ENCODE peak calls at places on chromosomes 4 and X, in five cellular contexts. O, B, T, L and R are unnamed samples.
A peak's percentile ranks its signal among the peaks of the same experiment; 100 is the strongest.

GRCh38 chr4:113358784-113359183 is 309.3 kb downstream of the ANK2 start:
- DNase-seq in O (no peak), B (no peak), T (no peak), L (no peak), R (peak; percentile 57)

GRCh38 chr4:178086324-178086723 is 644.1 kb upstream of the AGA start:
- DNase-seq in O (no peak), B (no peak), T (no peak), L (no peak), R (no peak)

GRCh38 chrX:10033360-10034007 is 66.3 kb downstream of the CLDN34 start:
- DNase-seq in O (no peak), B (no peak), T (no peak), L (no peak), R (no peak)

GRCh38 chr4:47510506-47511143 is 25.6 kb downstream of the ATP10D start:
- DNase-seq in O (no peak), B (no peak), T (peak; percentile 31), L (no peak), R (peak; percentile 65)

GRCh38 chrX:71637848-71638247 is 19.5 kb upstream of the CXCR3 start:
- DNase-seq in O (no peak), B (no peak), T (no peak), L (no peak), R (no peak)

GRCh38 chrX:48569958-48570357 is 4.3 kb upstream of the RBM3 start:
- DNase-seq in O (no peak), B (no peak), T (no peak), L (no peak), R (no peak)

GRCh38 chr4:21544410-21544809 is 404.2 kb downstream of the KCNIP4 start:
- DNase-seq in O (no peak), B (no peak), T (no peak), L (no peak), R (no peak)

GRCh38 chr4:123043013-123043412 is 120.6 kb upstream of the NUDT6 start:
- DNase-seq in O (no peak), B (no peak), T (no peak), L (no peak), R (no peak)

GRCh38 chrX:35098419-35098818 is 155.8 kb downstream of the FAM47B start:
- DNase-seq in O (no peak), B (no peak), T (no peak), L (no peak), R (no peak)

GRCh38 chr4:126977306-126977705 is 655.5 kb upstream of the INTU start:
- DNase-seq in O (no peak), B (no peak), T (no peak), L (no peak), R (no peak)

GRCh38 chr4:112938461-112939058 is 110.9 kb upstream of the ANK2 start:
- DNase-seq in O (no peak), B (no peak), T (peak; percentile 54), L (no peak), R (peak; percentile 77)

GRCh38 chrX:9676311-9676710 is 89.3 kb downstream of the GPR143 start:
- DNase-seq in O (no peak), B (no peak), T (no peak), L (no peak), R (no peak)

GRCh38 chrX:8364369-8365141 is 100.1 kb upstream of the VCX3B start:
- DNase-seq in O (no peak), B (no peak), T (peak; percentile 62), L (no peak), R (peak; percentile 85)

DNA sequence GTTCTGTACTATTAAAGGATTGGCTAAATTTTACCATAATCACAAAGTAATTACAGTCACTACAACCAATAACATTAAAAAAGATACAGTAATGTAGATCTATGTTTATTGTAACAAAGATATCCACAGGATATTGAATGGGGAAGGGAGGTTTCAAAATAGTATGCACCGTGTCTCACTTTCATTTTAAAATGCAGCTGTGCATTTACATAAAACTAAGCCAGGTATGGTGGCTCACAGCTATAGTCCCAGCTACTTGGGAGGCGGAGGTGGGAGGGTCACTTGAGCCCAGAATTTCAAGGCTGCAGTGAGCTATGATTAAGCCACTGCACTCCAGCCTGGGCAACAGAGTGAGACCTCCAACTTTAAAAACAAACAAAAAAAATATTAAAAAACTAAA is 8.5 kb downstream of the SRP72 start:
- DNase-seq in O (no peak), B (no peak), T (peak; percentile 75), L (no peak), R (no peak)
- H3K36me3 ChIP-seq in O (peaks cover 6% of the 10 kb centered on the region), B (peaks cover 80% of the 10 kb centered on the region), T (peaks cover 5% of the 10 kb centered on the region), L (no peaks in the 10 kb centered on the region), R (peaks cover 64% of the 10 kb centered on the region)

DNA sequence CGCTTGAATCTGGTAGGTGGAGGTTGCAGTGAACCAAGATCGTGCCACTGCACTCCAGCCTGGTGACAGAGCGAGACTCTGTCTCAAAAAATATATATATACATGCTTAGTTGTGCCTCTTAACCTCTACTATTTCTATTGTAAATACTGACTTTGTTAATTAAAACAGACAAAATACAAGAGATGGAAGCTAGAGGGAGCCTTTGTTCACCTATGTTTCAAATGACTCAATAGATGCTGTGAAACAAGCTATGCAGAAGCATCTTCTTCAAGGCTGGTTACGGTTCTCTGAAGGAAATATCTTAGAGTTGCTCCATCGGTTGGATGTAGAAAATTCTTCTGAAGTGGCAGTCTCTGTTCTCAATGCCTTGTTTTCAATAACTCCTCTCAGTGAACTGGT is 6.2 kb downstream of the NCAPG start:
- DNase-seq in O (no peak), B (no peak), T (peak; percentile 65), L (no peak), R (peak; percentile 78)
- H3K36me3 ChIP-seq in O (no peaks in the 10 kb centered on the region), B (no peaks in the 10 kb centered on the region), T (peaks cover 3% of the 10 kb centered on the region), L (no peaks in the 10 kb centered on the region), R (peaks cover 71% of the 10 kb centered on the region)

GRCh38 chr4:105422207-105422920 is 51.5 kb downstream of the PPA2 start:
- DNase-seq in O (no peak), B (no peak), T (no peak), L (no peak), R (no peak)
- H3K36me3 ChIP-seq in O (no peaks in the 10 kb centered on the region), B (peaks cover 29% of the 10 kb centered on the region), T (peaks cover 3% of the 10 kb centered on the region), L (no peaks in the 10 kb centered on the region), R (peaks cover 49% of the 10 kb centered on the region)

GRCh38 chrX:16862829-16863228 is 7.3 kb downstream of the RBBP7 start:
- DNase-seq in O (no peak), B (no peak), T (no peak), L (no peak), R (no peak)
- H3K36me3 ChIP-seq in O (no peaks in the 10 kb centered on the region), B (peaks cover 8% of the 10 kb centered on the region), T (no peaks in the 10 kb centered on the region), L (no peaks in the 10 kb centered on the region), R (peaks cover 35% of the 10 kb centered on the region)

GRCh38 chrX:16832301-16832700 is 37.9 kb downstream of the RBBP7 start:
- DNase-seq in O (no peak), B (no peak), T (no peak), L (no peak), R (no peak)

GRCh38 chrX:16826207-16826606 is 39.9 kb downstream of the TXLNG start:
- DNase-seq in O (no peak), B (no peak), T (peak; percentile 39), L (no peak), R (peak; percentile 78)

GRCh38 chrX:16825306-16826035 is 39.2 kb downstream of the TXLNG start:
- DNase-seq in O (no peak), B (no peak), T (no peak), L (no peak), R (no peak)

GRCh38 chrX:16827225-16827624 is 41.0 kb downstream of the TXLNG start:
- DNase-seq in O (no peak), B (no peak), T (no peak), L (no peak), R (no peak)

DNA sequence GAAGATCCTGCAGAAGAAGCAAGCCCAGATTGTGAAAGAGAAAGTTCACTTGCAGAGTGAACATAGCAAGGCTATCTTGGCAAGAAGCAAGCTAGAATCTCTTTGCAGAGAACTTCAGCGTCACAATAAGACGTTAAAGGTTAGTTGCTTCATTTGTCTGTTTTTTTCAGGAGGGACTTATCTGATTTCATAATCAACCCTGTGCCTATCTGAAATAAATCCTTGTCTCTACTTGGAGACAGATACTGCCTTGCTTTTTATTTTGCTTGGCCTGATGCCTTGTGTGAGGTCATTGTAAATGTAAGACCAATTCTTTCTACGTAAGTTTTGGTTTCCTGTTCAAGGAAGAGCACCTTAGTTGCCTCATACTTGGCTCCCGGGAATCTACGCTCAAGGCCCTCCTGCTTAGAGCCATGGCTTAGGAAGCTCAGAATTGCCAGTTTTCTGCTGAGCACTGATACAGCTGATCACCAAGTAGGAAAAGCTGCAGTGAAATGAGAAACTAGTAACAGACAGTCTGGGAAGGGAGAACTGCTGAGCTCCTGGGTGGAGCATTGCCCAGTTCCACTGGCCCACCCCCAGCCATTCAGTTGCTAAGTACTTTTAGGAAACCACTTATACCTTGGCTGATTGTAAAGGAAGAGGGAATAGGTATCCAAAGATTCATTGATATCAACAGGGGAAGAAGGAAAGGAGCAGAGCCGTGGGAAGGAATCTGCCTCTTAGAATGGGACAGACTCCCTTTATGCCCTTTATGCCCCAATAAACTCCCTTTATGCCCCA is 41.8 kb downstream of the RBBP7 start:
- DNase-seq in O (no peak), B (peak; percentile 50), T (no peak), L (no peak), R (no peak)
- H3K36me3 ChIP-seq in O (no peaks in the 10 kb centered on the region), B (peaks cover 18% of the 10 kb centered on the region), T (no peaks in the 10 kb centered on the region), L (no peaks in the 10 kb centered on the region), R (peaks cover 62% of the 10 kb centered on the region)

DNA sequence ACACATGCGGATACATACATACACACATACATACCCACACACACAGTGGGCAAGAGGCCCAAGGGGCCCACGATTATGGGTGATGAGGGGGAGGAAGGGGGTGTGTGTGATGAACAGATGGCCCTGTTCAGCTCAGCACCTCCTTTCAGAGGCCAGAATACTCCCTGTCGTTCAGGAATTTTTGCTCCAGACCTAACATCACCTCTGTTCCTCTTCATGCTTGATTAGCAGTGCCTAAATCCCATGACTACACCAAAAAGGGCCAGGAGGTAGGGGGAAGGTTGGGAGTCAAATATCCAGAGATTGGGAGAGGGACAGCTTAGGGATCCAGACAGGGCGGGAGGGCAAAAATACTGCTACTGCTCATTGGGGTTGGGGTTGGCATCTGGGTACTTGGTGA is 42.7 kb downstream of the SMC1A start:
- DNase-seq in O (no peak), B (no peak), T (no peak), L (no peak), R (no peak)
- H3K36me3 ChIP-seq in O (no peaks in the 10 kb centered on the region), B (peaks cover 63% of the 10 kb centered on the region), T (no peaks in the 10 kb centered on the region), L (no peaks in the 10 kb centered on the region), R (no peaks in the 10 kb centered on the region)

DNA sequence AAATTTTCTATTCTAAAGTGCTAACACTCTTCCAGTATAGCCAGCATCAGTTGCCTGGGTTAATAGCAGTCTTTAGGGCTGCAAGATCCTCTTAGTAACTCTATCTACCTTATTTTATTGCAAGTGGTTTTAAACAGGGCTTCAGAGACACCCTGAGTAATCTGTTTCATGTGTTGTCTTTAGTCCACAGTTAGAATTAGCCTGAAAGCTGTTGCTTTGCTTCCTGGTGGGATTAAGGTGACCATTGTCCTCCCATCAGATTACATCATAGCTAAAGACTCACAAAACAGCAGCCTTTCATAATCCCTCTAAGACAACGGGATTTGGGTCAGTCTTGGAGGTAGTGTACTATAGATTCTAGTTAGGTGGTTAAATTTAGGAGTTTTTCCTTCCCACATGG is 7.5 kb downstream of the UCHL1 start:
- DNase-seq in O (no peak), B (no peak), T (no peak), L (no peak), R (no peak)
- H3K36me3 ChIP-seq in O (no peaks in the 10 kb centered on the region), B (no peaks in the 10 kb centered on the region), T (peaks cover 33% of the 10 kb centered on the region), L (no peaks in the 10 kb centered on the region), R (no peaks in the 10 kb centered on the region)